ENCODE peak calls at places on chromosomes 7 and 10, in nine cellular contexts. E, N, T, I, F, A, H, B and Z are unnamed samples.
A peak's percentile ranks its signal among the peaks of the same experiment; 100 is the strongest.

GRCh38 chr7:154587812-154588211 is 415.1 kb downstream of the PAXIP1 start:
- DNase-seq in A (no peak), T (no peak), F (peak; percentile 3), E (no peak), B (no peak), H (no peak), I (no peak), N (no peak), Z (no peak)

GRCh38 chr7:156196649-156197048 is 384.4 kb upstream of the SHH start:
- DNase-seq in N (no peak), I (no peak), H (no peak), F (no peak), T (no peak), E (no peak), A (no peak), B (no peak), Z (no peak)

GRCh38 chr7:47260270-47260669 is 321.6 kb downstream of the TNS3 start:
- DNase-seq in E (no peak), F (no peak), A (no peak), I (no peak), B (no peak), T (no peak), H (no peak), N (no peak), Z (no peak)

GRCh38 chr7:45979275-45980180 is 58.5 kb upstream of the IGFBP3 start:
- DNase-seq in I (no peak), N (no peak), E (no peak), H (no peak), T (no peak), A (no peak), F (no peak), B (no peak), Z (no peak)

GRCh38 chr10:61465807-61466425 is 12.7 kb upstream of the TMEM26 start:
- DNase-seq in I (no peak), N (no peak), E (no peak), F (no peak), A (no peak), H (no peak), T (no peak), B (no peak), Z (no peak)

GRCh38 chr10:103765168-103765567 is 90.2 kb downstream of the SH3PXD2A start:
- DNase-seq in E (peak; percentile 61), N (no peak), F (peak; percentile 40), B (no peak), A (no peak), I (no peak), H (no peak), T (no peak), Z (no peak)

GRCh38 chr10:30455816-30456215 is 21.8 kb downstream of the MAP3K8 start:
- DNase-seq in H (no peak), F (no peak), I (peak; percentile 59), B (no peak), E (no peak), A (peak; percentile 66), T (no peak), N (no peak), Z (no peak)

GRCh38 chr10:76230866-76231257 is 799.4 kb downstream of the LRMDA start:
- DNase-seq in T (no peak), N (no peak), I (no peak), E (no peak), F (no peak), A (no peak), H (no peak), B (no peak), Z (no peak)

GRCh38 chr10:95501203-95502094 is 59.7 kb downstream of the SORBS1 start:
- DNase-seq in H (no peak), T (no peak), A (no peak), I (no peak), E (no peak), B (no peak), F (no peak), N (peak; percentile 50), Z (no peak)

GRCh38 chr10:18102404-18102803 is 37.8 kb upstream of the CACNB2 start:
- DNase-seq in F (no peak), A (no peak), N (no peak), B (no peak), T (no peak), I (no peak), H (no peak), E (no peak), Z (no peak)

GRCh38 chr10:28857164-28857563 is 179.8 kb downstream of the BAMBI start:
- DNase-seq in E (no peak), H (no peak), B (no peak), N (no peak), A (no peak), T (no peak), I (no peak), F (no peak), Z (no peak)

GRCh38 chr7:79998343-79998742 is 136.3 kb upstream of the GNAI1 start:
- DNase-seq in E (no peak), A (no peak), B (no peak), T (no peak), F (no peak), H (no peak), N (no peak), I (no peak), Z (no peak)

GRCh38 chr10:80459047-80459865 is 5.1 kb downstream of the TSPAN14 start:
- DNase-seq in E (peak; percentile 93), F (peak; percentile 91), N (peak; percentile 45), I (peak; percentile 84), B (no peak), A (peak; percentile 82), H (peak; percentile 82), T (peak; percentile 42), Z (peak; percentile 75)

GRCh38 chr7:44979481-44980392 is 922 bp upstream of the MYO1G start:
- DNase-seq in T (no peak), E (no peak), H (no peak), F (peak; percentile 51), I (peak; percentile 49), N (no peak), B (no peak), A (peak; percentile 51), Z (no peak)

GRCh38 chr7:124713086-124713485 is 52.5 kb downstream of the GPR37 start:
- DNase-seq in T (no peak), N (no peak), F (no peak), H (peak; percentile 83), A (no peak), I (no peak), B (no peak), E (no peak), Z (no peak)

GRCh38 chr7:45185028-45185863 is 27.7 kb downstream of the RAMP3 start:
- DNase-seq in B (no peak), H (no peak), A (no peak), I (no peak), E (no peak), F (peak; percentile 12), N (no peak), T (no peak), Z (peak; percentile 13)

GRCh38 chr7:157013101-157013500 is 2.6 kb upstream of the MNX1 start:
- DNase-seq in E (no peak), F (no peak), T (no peak), H (no peak), A (no peak), B (no peak), I (no peak), N (no peak), Z (no peak)

GRCh38 chr7:155725073-155725346 is 80.5 kb downstream of the RBM33 start:
- DNase-seq in I (no peak), A (peak; percentile 61), N (no peak), T (no peak), F (no peak), H (no peak), E (no peak), B (no peak), Z (no peak)

GRCh38 chr10:131880016-131880590 is 20.7 kb upstream of the PPP2R2D start:
- DNase-seq in H (no peak), B (no peak), A (no peak), E (no peak), N (no peak), T (no peak), I (no peak), F (no peak), Z (no peak)

GRCh38 chr7:46233585-46234329 is 312.7 kb upstream of the IGFBP3 start:
- DNase-seq in A (no peak), F (no peak), N (no peak), H (peak; percentile 12), B (no peak), E (no peak), T (no peak), I (no peak), Z (no peak)

GRCh38 chr7:45211958-45212357 is 54.4 kb downstream of the RAMP3 start:
- DNase-seq in F (no peak), I (no peak), H (no peak), A (no peak), T (no peak), N (no peak), E (no peak), B (no peak), Z (no peak)

GRCh38 chr7:70776627-70777101 is 355.3 kb upstream of the GALNT17 start:
- DNase-seq in I (no peak), H (peak; percentile 23), F (peak; percentile 56), A (no peak), T (no peak), B (no peak), N (no peak), E (peak; percentile 8), Z (no peak)

GRCh38 chr7:97120713-97121457 is 3.4 kb downstream of the SDHAF3 start:
- DNase-seq in H (no peak), I (no peak), T (no peak), F (no peak), A (no peak), N (no peak), E (no peak), B (no peak), Z (no peak)

GRCh38 chr7:50356212-50356944 is 51.9 kb downstream of the IKZF1 start:
- DNase-seq in A (no peak), H (no peak), I (peak; percentile 79), N (no peak), E (no peak), F (no peak), B (no peak), T (no peak), Z (no peak)

GRCh38 chr10:26516540-26517101 is 78.5 kb downstream of the APBB1IP start:
- DNase-seq in N (no peak), E (no peak), A (no peak), I (no peak), H (no peak), F (no peak), T (no peak), B (no peak), Z (peak; percentile 39)

GRCh38 chr7:98209166-98209920 is 1.9 kb upstream of the BHLHA15 start:
- DNase-seq in I (peak; percentile 38), H (no peak), A (no peak), F (no peak), T (no peak), B (no peak), N (no peak), E (no peak), Z (no peak)

GRCh38 chr10:104306897-104307296 is 31.4 kb downstream of the ITPRIP start:
- DNase-seq in I (no peak), F (no peak), E (no peak), H (no peak), T (no peak), A (no peak), N (no peak), B (no peak), Z (no peak)

GRCh38 chr10:94496010-94496409 is 49.6 kb upstream of the HELLS start:
- DNase-seq in T (no peak), B (no peak), F (no peak), H (no peak), A (no peak), E (no peak), I (no peak), N (no peak), Z (no peak)

GRCh38 chr7:89332026-89332425 is 536.5 kb upstream of the TEX47 start:
- DNase-seq in F (no peak), A (no peak), I (no peak), T (no peak), E (no peak), H (no peak), N (no peak), B (no peak), Z (no peak)

GRCh38 chr7:156152380-156152779 is 340.1 kb upstream of the SHH start:
- DNase-seq in F (no peak), A (no peak), N (no peak), H (no peak), T (no peak), I (no peak), B (no peak), E (no peak), Z (no peak)

GRCh38 chr10:128087146-128087883 is 38.9 kb downstream of the MKI67 start:
- DNase-seq in E (no peak), I (no peak), H (no peak), A (no peak), T (no peak), B (no peak), N (no peak), F (no peak), Z (no peak)